ENCODE peak calls at places on chromosomes 4 and X, in seven cellular contexts. R is psoas muscle, N is IMR-90, W is AG04449, H is esophagus muscularis mucosa, L is cardiac fibroblast, A is AG10803. Q is an unnamed sample.

GRCh38 chrX:69959712-69960111 is 90.0 kb downstream of the AWAT2 start:
- DNase-seq in R (no peak), N (no peak), W (no peak), H (no peak), L (peak; percentile 2), A (no peak), Q (no peak)

GRCh38 chr4:48698029-48698901 is 81.8 kb downstream of the FRYL start:
- DNase-seq in R (no peak), N (peak; percentile 85), W (peak; percentile 56), H (no peak), L (peak; percentile 93), A (peak; percentile 86), Q (peak; percentile 85)

GRCh38 chr4:14800977-14801376 is 201.3 kb upstream of the CPEB2 start:
- DNase-seq in R (no peak), N (no peak), W (no peak), H (no peak), L (no peak), A (no peak), Q (no peak)

GRCh38 chr4:170049793-170050192 is 23.6 kb upstream of the MFAP3L start:
- DNase-seq in R (no peak), N (no peak), W (no peak), H (no peak), L (no peak), A (no peak), Q (no peak)

GRCh38 chrX:127129510-127129909 is 310.0 kb downstream of the PRR32 start:
- DNase-seq in R (no peak), N (no peak), W (no peak), H (no peak), L (no peak), A (no peak), Q (no peak)

GRCh38 chr4:80362578-80363181 is 27.1 kb downstream of the CFAP299 start:
- DNase-seq in R (no peak), N (peak; percentile 51), W (no peak), H (no peak), L (peak; percentile 59), A (peak; percentile 45), Q (peak; percentile 6)

GRCh38 chr4:139754913-139755312 is 89.3 kb downstream of the MGST2 start:
- DNase-seq in R (no peak), N (no peak), W (no peak), H (no peak), L (no peak), A (no peak), Q (no peak)

GRCh38 chrX:12686324-12686723 is 104.9 kb upstream of the PRPS2 start:
- DNase-seq in R (no peak), N (no peak), W (no peak), H (no peak), L (no peak), A (no peak), Q (no peak)

GRCh38 chr4:153530284-153530995 is 64.3 kb downstream of the TMEM131L start:
- DNase-seq in R (no peak), N (no peak), W (no peak), H (peak; percentile 86), L (no peak), A (no peak), Q (no peak)

GRCh38 chrX:144798972-144799371 is 448.3 kb upstream of the SPANXN1 start:
- DNase-seq in R (no peak), N (no peak), W (no peak), H (no peak), L (no peak), A (no peak), Q (no peak)

GRCh38 chrX:20066968-20067708 is 49.6 kb downstream of the MAP7D2 start:
- DNase-seq in R (no peak), N (peak; percentile 70), W (no peak), H (no peak), L (peak; percentile 71), A (peak; percentile 56), Q (peak; percentile 43)

GRCh38 chr4:168803727-168804126 is 206.3 kb downstream of the CBR4 start:
- DNase-seq in R (no peak), N (peak; percentile 88), W (peak; percentile 70), H (no peak), L (peak; percentile 66), A (peak; percentile 79), Q (peak; percentile 94)

GRCh38 chr4:76301068-76301774 is 5.3 kb upstream of the STBD1 start:
- DNase-seq in R (peak; percentile 51), N (peak; percentile 89), W (peak; percentile 54), H (no peak), L (peak; percentile 79), A (peak; percentile 65), Q (peak; percentile 90)

GRCh38 chr4:80336582-80336981 is 1.1 kb downstream of the CFAP299 start:
- DNase-seq in R (no peak), N (peak; percentile 32), W (no peak), H (no peak), L (peak; percentile 50), A (peak; percentile 25), Q (peak; percentile 33)

GRCh38 chrX:108735087-108735679 is 1.2 kb downstream of the IRS4 start:
- DNase-seq in R (no peak), N (no peak), W (no peak), H (no peak), L (no peak), A (no peak), Q (no peak)

GRCh38 chr4:1500966-1501753 is 94.9 kb upstream of the NKX1-1 start:
- DNase-seq in R (peak; percentile 13), N (no peak), W (no peak), H (no peak), L (no peak), A (no peak), Q (no peak)

DNA sequence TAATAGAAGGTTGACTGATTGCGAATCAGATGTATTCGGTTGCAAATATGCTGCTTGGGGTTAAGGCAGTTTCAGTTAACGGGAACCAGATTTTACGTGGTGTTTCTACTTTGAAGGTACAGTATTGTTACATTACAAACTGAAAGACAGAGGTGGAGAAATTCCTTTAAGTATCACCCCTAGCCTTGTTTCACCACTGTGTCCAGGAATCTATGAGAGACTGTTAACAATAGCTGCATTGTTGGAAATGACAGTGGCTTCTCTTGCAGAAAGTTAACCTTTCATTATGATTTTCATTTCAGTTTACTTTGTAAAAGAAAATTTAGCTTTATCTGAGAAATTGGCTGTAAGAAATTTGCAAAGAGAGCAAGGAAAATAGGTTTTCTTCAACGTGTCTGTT is 2.6 kb downstream of the CDKL5 start:
- DNase-seq in R (no peak), N (no peak), W (no peak), H (no peak), L (no peak), A (no peak), Q (no peak)
- H3K4me3 ChIP-seq in R (no peak overlapping the region), N (no peak overlapping the region), W (no peak overlapping the region), H (no peak overlapping the region), L (no peak overlapping the region), A (no peak overlapping the region), Q (no peak overlapping the region)

GRCh38 chrX:57822398-57822797 is 87.9 kb downstream of the ZXDA start:
- DNase-seq in R (no peak), N (no peak), W (no peak), H (no peak), L (no peak), A (no peak), Q (no peak)

GRCh38 chrX:57821703-57822375 is 88.4 kb downstream of the ZXDA start:
- DNase-seq in R (no peak), N (peak; percentile 55), W (peak; percentile 0), H (no peak), L (peak; percentile 76), A (peak; percentile 57), Q (peak; percentile 16)

GRCh38 chrX:57817302-57817701 is 93.0 kb downstream of the ZXDA start:
- DNase-seq in R (no peak), N (no peak), W (no peak), H (no peak), L (peak; percentile 20), A (peak; percentile 0), Q (no peak)
- TF ChIP-seq CTCF in R (peak; percentile 40), N (peak; percentile 51), W (peak; percentile 10), H (no peak), L (peak; percentile 47), A (peak; percentile 56), Q (peak; percentile 4)

GRCh38 chrX:136778020-136778419 is 2.7 kb downstream of the ARHGEF6 start:
- DNase-seq in R (no peak), N (no peak), W (no peak), H (no peak), L (peak; percentile 2), A (no peak), Q (no peak)

GRCh38 chrX:136780738-136781137 is at the start of gene ARHGEF6:
- DNase-seq in R (no peak), N (no peak), W (no peak), H (no peak), L (peak; percentile 29), A (no peak), Q (no peak)

GRCh38 chrX:136778914-136779313 is 1.8 kb downstream of the ARHGEF6 start:
- DNase-seq in R (no peak), N (no peak), W (no peak), H (no peak), L (no peak), A (no peak), Q (no peak)

GRCh38 chrX:136780241-136780640 is 491 bp downstream of the ARHGEF6 start:
- DNase-seq in R (no peak), N (no peak), W (no peak), H (no peak), L (peak; percentile 7), A (no peak), Q (no peak)

DNA sequence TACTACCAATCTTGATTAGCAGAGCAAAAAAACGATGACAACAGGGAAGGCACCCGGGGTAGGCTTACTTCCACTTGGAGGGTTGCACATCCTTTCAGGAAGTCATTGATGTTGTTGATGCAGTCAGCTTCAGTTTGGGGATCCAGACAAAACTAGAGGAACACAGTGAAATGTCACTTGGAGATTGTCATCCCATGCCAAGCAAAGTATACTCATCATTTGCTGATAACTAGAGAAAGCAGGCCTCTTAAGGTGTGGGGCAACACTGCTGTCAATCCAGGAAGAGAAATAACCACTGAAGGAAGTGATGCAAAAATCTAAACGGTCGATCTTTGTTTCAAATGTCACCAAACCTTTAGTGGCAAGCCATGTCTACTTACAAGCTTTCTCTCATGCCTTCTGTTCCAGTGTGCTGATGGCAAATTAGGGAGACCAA is 1.4 kb downstream of the ARHGEF6 start:
- DNase-seq in R (no peak), N (no peak), W (no peak), H (no peak), L (peak; percentile 10), A (no peak), Q (no peak)
- H3K4me3 ChIP-seq in R (peak overlapping the region; percentile 63), N (no peak overlapping the region), W (no peak overlapping the region), H (peak overlapping the region; percentile 30), L (no peak overlapping the region), A (no peak overlapping the region), Q (no peak overlapping the region)

GRCh38 chr4:71188951-71189350 is 149.9 kb upstream of the SLC4A4 start:
- DNase-seq in R (no peak), N (no peak), W (no peak), H (no peak), L (no peak), A (no peak), Q (no peak)

GRCh38 chr4:71187399-71188196 is 151.2 kb upstream of the SLC4A4 start:
- DNase-seq in R (peak; percentile 58), N (peak; percentile 60), W (no peak), H (no peak), L (peak; percentile 48), A (peak; percentile 62), Q (peak; percentile 51)

GRCh38 chr4:71188197-71188625 is 150.6 kb upstream of the SLC4A4 start:
- DNase-seq in R (no peak), N (no peak), W (no peak), H (no peak), L (no peak), A (no peak), Q (no peak)

GRCh38 chr4:71186257-71186565 is 152.6 kb upstream of the SLC4A4 start:
- DNase-seq in R (no peak), N (no peak), W (no peak), H (no peak), L (no peak), A (no peak), Q (no peak)

GRCh38 chr4:71186566-71187398 is 152.0 kb upstream of the SLC4A4 start:
- DNase-seq in R (peak; percentile 70), N (peak; percentile 53), W (no peak), H (no peak), L (peak; percentile 47), A (peak; percentile 69), Q (peak; percentile 47)
- TF ChIP-seq CTCF in R (no peak), N (no peak), W (no peak), H (no peak), L (no peak), A (no peak), Q (no peak)

Q was measured in astrocyte.